ENCODE peak calls at places on chromosomes 3 and 15, in five cellular contexts. One of them, this sample, is unnamed.

GRCh38 chr3:96813820-96814580 is 394 bp upstream of the EPHA6 start:
- DNase-seq in T47D: peak; percentile 87
- DNase-seq in NCI-H2171: no peak
- DNase-seq in CD4-positive, CD25-positive, alpha-beta regulatory T cell: no peak
- DNase-seq in EH: peak; percentile 33
- DNase-seq in this sample: no peak

GRCh38 chr3:99974989-99975388 is 139.3 kb downstream of the FILIP1L start:
- DNase-seq in CD4-positive, CD25-positive, alpha-beta regulatory T cell: no peak
- DNase-seq in NCI-H2171: no peak
- DNase-seq in EH: no peak
- DNase-seq in T47D: no peak
- DNase-seq in this sample: no peak

GRCh38 chr3:129352045-129352444 is 73.4 kb downstream of the HMCES start:
- DNase-seq in CD4-positive, CD25-positive, alpha-beta regulatory T cell: no peak
- DNase-seq in EH: no peak
- DNase-seq in NCI-H2171: no peak
- DNase-seq in T47D: peak; percentile 30
- DNase-seq in this sample: no peak

GRCh38 chr3:79364784-79365183 is 403.0 kb downstream of the ROBO1 start:
- DNase-seq in T47D: no peak
- DNase-seq in CD4-positive, CD25-positive, alpha-beta regulatory T cell: no peak
- DNase-seq in EH: no peak
- DNase-seq in NCI-H2171: no peak
- DNase-seq in this sample: no peak

GRCh38 chr3:53803816-53804545 is 42.2 kb downstream of the CHDH start:
- DNase-seq in NCI-H2171: no peak
- DNase-seq in EH: peak; percentile 14
- DNase-seq in CD4-positive, CD25-positive, alpha-beta regulatory T cell: no peak
- DNase-seq in T47D: no peak
- DNase-seq in this sample: no peak

GRCh38 chr3:106348142-106348690 is 479.4 kb upstream of the CBLB start:
- DNase-seq in NCI-H2171: no peak
- DNase-seq in CD4-positive, CD25-positive, alpha-beta regulatory T cell: no peak
- DNase-seq in T47D: no peak
- DNase-seq in EH: no peak
- DNase-seq in this sample: no peak

GRCh38 chr15:79283252-79284048 is 928 bp downstream of the ANKRD34C start:
- DNase-seq in T47D: peak; percentile 69
- DNase-seq in NCI-H2171: no peak
- DNase-seq in CD4-positive, CD25-positive, alpha-beta regulatory T cell: no peak
- DNase-seq in EH: peak; percentile 52
- DNase-seq in this sample: no peak

GRCh38 chr3:143826296-143826695 is 22.0 kb downstream of the SLC9A9 start:
- DNase-seq in EH: no peak
- DNase-seq in CD4-positive, CD25-positive, alpha-beta regulatory T cell: no peak
- DNase-seq in NCI-H2171: no peak
- DNase-seq in T47D: no peak
- DNase-seq in this sample: peak; percentile 26

GRCh38 chr15:55627730-55628368 is 39.7 kb upstream of the PYGO1 start:
- DNase-seq in EH: peak; percentile 77
- DNase-seq in T47D: no peak
- DNase-seq in NCI-H2171: no peak
- DNase-seq in CD4-positive, CD25-positive, alpha-beta regulatory T cell: no peak
- DNase-seq in this sample: peak; percentile 21

GRCh38 chr3:197490098-197490497 is 65.7 kb downstream of the BDH1 start:
- DNase-seq in EH: peak; percentile 97
- DNase-seq in T47D: no peak
- DNase-seq in CD4-positive, CD25-positive, alpha-beta regulatory T cell: no peak
- DNase-seq in NCI-H2171: no peak
- DNase-seq in this sample: no peak

GRCh38 chr3:143849854-143850549 is 1.7 kb upstream of the SLC9A9 start:
- DNase-seq in NCI-H2171: no peak
- DNase-seq in CD4-positive, CD25-positive, alpha-beta regulatory T cell: no peak
- DNase-seq in T47D: no peak
- DNase-seq in EH: peak; percentile 46
- DNase-seq in this sample: peak; percentile 71

GRCh38 chr3:56322862-56323261 is 145.4 kb downstream of the ERC2 start:
- DNase-seq in CD4-positive, CD25-positive, alpha-beta regulatory T cell: no peak
- DNase-seq in EH: no peak
- DNase-seq in NCI-H2171: no peak
- DNase-seq in T47D: no peak
- DNase-seq in this sample: no peak

GRCh38 chr15:94411279-94411678 is 179.9 kb downstream of the MCTP2 start:
- DNase-seq in CD4-positive, CD25-positive, alpha-beta regulatory T cell: no peak
- DNase-seq in EH: no peak
- DNase-seq in NCI-H2171: no peak
- DNase-seq in T47D: no peak
- DNase-seq in this sample: no peak

GRCh38 chr3:165884518-165884917 is 47.3 kb upstream of the BCHE start:
- DNase-seq in T47D: no peak
- DNase-seq in NCI-H2171: no peak
- DNase-seq in EH: no peak
- DNase-seq in CD4-positive, CD25-positive, alpha-beta regulatory T cell: no peak
- DNase-seq in this sample: no peak

GRCh38 chr3:111547645-111548044 is 5.6 kb downstream of the CD96 start:
- DNase-seq in NCI-H2171: no peak
- DNase-seq in CD4-positive, CD25-positive, alpha-beta regulatory T cell: peak; percentile 28
- DNase-seq in T47D: no peak
- DNase-seq in EH: no peak
- DNase-seq in this sample: no peak

GRCh38 chr15:69973102-69973714 is 124.5 kb downstream of the TLE3 start:
- DNase-seq in EH: peak; percentile 50
- DNase-seq in NCI-H2171: no peak
- DNase-seq in CD4-positive, CD25-positive, alpha-beta regulatory T cell: no peak
- DNase-seq in T47D: peak; percentile 91
- DNase-seq in this sample: no peak

GRCh38 chr15:26082833-26083174 is 219.7 kb upstream of the ATP10A start:
- DNase-seq in EH: no peak
- DNase-seq in NCI-H2171: peak; percentile 58
- DNase-seq in T47D: no peak
- DNase-seq in CD4-positive, CD25-positive, alpha-beta regulatory T cell: no peak
- DNase-seq in this sample: no peak

GRCh38 chr3:149432149-149432548 is 42.3 kb upstream of the TM4SF4 start:
- DNase-seq in EH: no peak
- DNase-seq in T47D: no peak
- DNase-seq in NCI-H2171: no peak
- DNase-seq in CD4-positive, CD25-positive, alpha-beta regulatory T cell: no peak
- DNase-seq in this sample: no peak

GRCh38 chr3:66702126-66702525 is 201.3 kb upstream of the LRIG1 start:
- DNase-seq in T47D: no peak
- DNase-seq in NCI-H2171: no peak
- DNase-seq in EH: no peak
- DNase-seq in CD4-positive, CD25-positive, alpha-beta regulatory T cell: no peak
- DNase-seq in this sample: no peak

GRCh38 chr3:197394464-197395321 is 96.3 kb upstream of the DLG1 start:
- DNase-seq in NCI-H2171: no peak
- DNase-seq in CD4-positive, CD25-positive, alpha-beta regulatory T cell: no peak
- DNase-seq in EH: peak; percentile 100
- DNase-seq in T47D: peak; percentile 92
- DNase-seq in this sample: no peak

GRCh38 chr15:58487041-58487723 is 55.4 kb downstream of the LIPC start:
- DNase-seq in NCI-H2171: peak; percentile 91
- DNase-seq in EH: no peak
- DNase-seq in CD4-positive, CD25-positive, alpha-beta regulatory T cell: no peak
- DNase-seq in T47D: no peak
- DNase-seq in this sample: no peak

GRCh38 chr3:54374214-54374855 is 252.0 kb downstream of the CACNA2D3 start:
- DNase-seq in CD4-positive, CD25-positive, alpha-beta regulatory T cell: no peak
- DNase-seq in T47D: peak; percentile 52
- DNase-seq in EH: peak; percentile 2
- DNase-seq in NCI-H2171: no peak
- DNase-seq in this sample: no peak

GRCh38 chr15:89101302-89102191 is 13.3 kb downstream of the ABHD2 start:
- DNase-seq in T47D: no peak
- DNase-seq in CD4-positive, CD25-positive, alpha-beta regulatory T cell: no peak
- DNase-seq in EH: peak; percentile 97
- DNase-seq in NCI-H2171: no peak
- DNase-seq in this sample: no peak

GRCh38 chr3:167728176-167728575 is 6.5 kb downstream of the PDCD10 start:
- DNase-seq in CD4-positive, CD25-positive, alpha-beta regulatory T cell: no peak
- DNase-seq in NCI-H2171: no peak
- DNase-seq in EH: peak; percentile 81
- DNase-seq in T47D: peak; percentile 38
- DNase-seq in this sample: no peak

GRCh38 chr3:15708882-15709677 is 88.7 kb downstream of the ANKRD28 start:
- DNase-seq in CD4-positive, CD25-positive, alpha-beta regulatory T cell: no peak
- DNase-seq in T47D: no peak
- DNase-seq in EH: peak; percentile 64
- DNase-seq in NCI-H2171: no peak
- DNase-seq in this sample: no peak

GRCh38 chr3:68876112-68876713 is 56.1 kb downstream of the TAFA4 start:
- DNase-seq in T47D: peak; percentile 70
- DNase-seq in EH: peak; percentile 64
- DNase-seq in NCI-H2171: no peak
- DNase-seq in CD4-positive, CD25-positive, alpha-beta regulatory T cell: peak; percentile 1
- DNase-seq in this sample: peak; percentile 31

GRCh38 chr15:58608129-58608590 is 141.3 kb downstream of the ADAM10 start:
- DNase-seq in T47D: no peak
- DNase-seq in NCI-H2171: no peak
- DNase-seq in EH: peak; percentile 84
- DNase-seq in CD4-positive, CD25-positive, alpha-beta regulatory T cell: no peak
- DNase-seq in this sample: no peak

GRCh38 chr15:25811481-25811906 is 51.6 kb downstream of the ATP10A start:
- DNase-seq in NCI-H2171: no peak
- DNase-seq in T47D: no peak
- DNase-seq in CD4-positive, CD25-positive, alpha-beta regulatory T cell: no peak
- DNase-seq in EH: no peak
- DNase-seq in this sample: no peak

GRCh38 chr3:141403576-141403975 is 35.3 kb downstream of the ZBTB38 start:
- DNase-seq in T47D: no peak
- DNase-seq in CD4-positive, CD25-positive, alpha-beta regulatory T cell: no peak
- DNase-seq in EH: no peak
- DNase-seq in NCI-H2171: no peak
- DNase-seq in this sample: no peak

GRCh38 chr3:128367726-128368125 is 99.0 kb downstream of the DNAJB8 start:
- DNase-seq in NCI-H2171: no peak
- DNase-seq in EH: peak; percentile 69
- DNase-seq in CD4-positive, CD25-positive, alpha-beta regulatory T cell: no peak
- DNase-seq in T47D: no peak
- DNase-seq in this sample: no peak

GRCh38 chr15:45555914-45556608 is 31.1 kb upstream of the BLOC1S6 start:
- DNase-seq in EH: no peak
- DNase-seq in T47D: no peak
- DNase-seq in NCI-H2171: no peak
- DNase-seq in CD4-positive, CD25-positive, alpha-beta regulatory T cell: no peak
- DNase-seq in this sample: no peak